ENCODE peak calls at places on chromosomes 7 and 10, in six cellular contexts. One of them, this sample, is unnamed.

GRCh38 chr7:55572378-55573233 is at the start of gene VOPP1:
- DNase-seq in AG04450: no peak
- DNase-seq in hepatocyte: peak
- DNase-seq in Panc1: no peak
- DNase-seq in astrocyte: peak
- DNase-seq in fibroblast of lung: peak
- DNase-seq in this sample: peak

GRCh38 chr7:5666361-5666760 is 115.1 kb downstream of the RNF216 start:
- DNase-seq in AG04450: no peak
- DNase-seq in hepatocyte: no peak
- DNase-seq in Panc1: no peak
- DNase-seq in astrocyte: no peak
- DNase-seq in fibroblast of lung: no peak
- DNase-seq in this sample: no peak

GRCh38 chr10:72107325-72108003 is 19.1 kb upstream of the SPOCK2 start:
- DNase-seq in AG04450: no peak
- DNase-seq in hepatocyte: no peak
- DNase-seq in Panc1: no peak
- DNase-seq in astrocyte: no peak
- DNase-seq in fibroblast of lung: peak
- DNase-seq in this sample: no peak

GRCh38 chr7:22256702-22257101 is 100.3 kb downstream of the RAPGEF5 start:
- DNase-seq in AG04450: no peak
- DNase-seq in hepatocyte: no peak
- DNase-seq in Panc1: no peak
- DNase-seq in astrocyte: no peak
- DNase-seq in fibroblast of lung: no peak
- DNase-seq in this sample: no peak

GRCh38 chr10:44143556-44143955 is 241.3 kb downstream of the CXCL12 start:
- DNase-seq in AG04450: no peak
- DNase-seq in hepatocyte: no peak
- DNase-seq in Panc1: no peak
- DNase-seq in astrocyte: no peak
- DNase-seq in fibroblast of lung: peak
- DNase-seq in this sample: no peak

GRCh38 chr10:26437637-26438461 is at the start of gene APBB1IP:
- DNase-seq in AG04450: no peak
- DNase-seq in hepatocyte: peak
- DNase-seq in Panc1: no peak
- DNase-seq in astrocyte: no peak
- DNase-seq in fibroblast of lung: peak
- DNase-seq in this sample: peak

GRCh38 chr10:31921031-31921430 is 7.6 kb downstream of the ARHGAP12 start:
- DNase-seq in AG04450: no peak
- DNase-seq in hepatocyte: no peak
- DNase-seq in Panc1: no peak
- DNase-seq in astrocyte: no peak
- DNase-seq in fibroblast of lung: no peak
- DNase-seq in this sample: no peak

GRCh38 chr7:156478486-156478885 is 162.1 kb upstream of the RNF32 start:
- DNase-seq in AG04450: no peak
- DNase-seq in hepatocyte: no peak
- DNase-seq in Panc1: no peak
- DNase-seq in astrocyte: no peak
- DNase-seq in fibroblast of lung: no peak
- DNase-seq in this sample: no peak

GRCh38 chr10:62819521-62819920 is 3.4 kb upstream of the EGR2 start:
- DNase-seq in AG04450: no peak
- DNase-seq in hepatocyte: peak
- DNase-seq in Panc1: no peak
- DNase-seq in astrocyte: peak
- DNase-seq in fibroblast of lung: peak
- DNase-seq in this sample: no peak

GRCh38 chr7:144384555-144385245 is 18.8 kb downstream of the NOBOX start:
- DNase-seq in AG04450: no peak
- DNase-seq in hepatocyte: peak
- DNase-seq in Panc1: no peak
- DNase-seq in astrocyte: peak
- DNase-seq in fibroblast of lung: peak
- DNase-seq in this sample: no peak

GRCh38 chr10:127889605-127890195 is 3.0 kb downstream of the CLRN3 start:
- DNase-seq in AG04450: no peak
- DNase-seq in hepatocyte: no peak
- DNase-seq in Panc1: no peak
- DNase-seq in astrocyte: peak
- DNase-seq in fibroblast of lung: peak
- DNase-seq in this sample: no peak

GRCh38 chr7:12229046-12229445 is 18.0 kb downstream of the TMEM106B start:
- DNase-seq in AG04450: no peak
- DNase-seq in hepatocyte: no peak
- DNase-seq in Panc1: no peak
- DNase-seq in astrocyte: peak
- DNase-seq in fibroblast of lung: peak
- DNase-seq in this sample: no peak

GRCh38 chr7:128790297-128791037 is 1.3 kb upstream of the CCDC136 start:
- DNase-seq in AG04450: no peak
- DNase-seq in hepatocyte: no peak
- DNase-seq in Panc1: no peak
- DNase-seq in astrocyte: no peak
- DNase-seq in fibroblast of lung: no peak
- DNase-seq in this sample: no peak

GRCh38 chr7:128793184-128793552 is 1.4 kb downstream of the CCDC136 start:
- DNase-seq in AG04450: no peak
- DNase-seq in hepatocyte: no peak
- DNase-seq in Panc1: no peak
- DNase-seq in astrocyte: no peak
- DNase-seq in fibroblast of lung: no peak
- DNase-seq in this sample: no peak

GRCh38 chr7:128791121-128791967 is 424 bp upstream of the CCDC136 start:
- DNase-seq in AG04450: no peak
- DNase-seq in hepatocyte: peak
- DNase-seq in Panc1: no peak
- DNase-seq in astrocyte: no peak
- DNase-seq in fibroblast of lung: peak
- DNase-seq in this sample: peak

GRCh38 chr7:128792471-128793183 is 859 bp downstream of the CCDC136 start:
- DNase-seq in AG04450: no peak
- DNase-seq in hepatocyte: no peak
- DNase-seq in Panc1: no peak
- DNase-seq in astrocyte: no peak
- DNase-seq in fibroblast of lung: no peak
- DNase-seq in this sample: no peak

GRCh38 chr7:128791968-128792319 is at the start of gene CCDC136:
- DNase-seq in AG04450: no peak
- DNase-seq in hepatocyte: peak
- DNase-seq in Panc1: no peak
- DNase-seq in astrocyte: no peak
- DNase-seq in fibroblast of lung: peak
- DNase-seq in this sample: no peak
- TF ChIP-seq CTCF in AG04450: no peak
- TF ChIP-seq CTCF in hepatocyte: no peak
- TF ChIP-seq CTCF in Panc1: no peak
- TF ChIP-seq CTCF in astrocyte: no peak
- TF ChIP-seq CTCF in fibroblast of lung: no peak
- TF ChIP-seq CTCF in this sample: no peak

DNA sequence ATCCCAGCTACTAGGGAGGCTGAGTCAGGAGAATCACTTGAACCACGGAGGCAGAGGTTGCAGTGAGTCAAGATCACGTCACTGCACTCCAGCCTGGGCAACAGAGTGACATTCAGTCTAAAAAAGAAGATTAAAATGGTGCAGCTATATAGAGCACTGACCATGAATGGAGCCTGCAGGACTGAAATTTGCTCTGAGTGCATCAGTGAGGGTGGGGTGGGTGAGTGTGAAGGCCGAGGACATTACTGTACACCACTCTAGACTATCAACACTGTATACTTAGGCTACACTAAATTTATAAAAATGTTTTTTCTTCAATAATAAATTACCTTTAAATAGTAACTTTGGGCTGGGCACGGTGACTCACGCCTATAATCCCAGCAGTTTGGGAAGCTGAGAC is 294.7 kb downstream of the PTPRN2 start:
- DNase-seq in AG04450: no peak
- DNase-seq in hepatocyte: no peak
- DNase-seq in Panc1: no peak
- DNase-seq in astrocyte: no peak
- DNase-seq in fibroblast of lung: no peak
- DNase-seq in this sample: no peak
- H3K27ac ChIP-seq in AG04450: no peak
- H3K27ac ChIP-seq in hepatocyte: no peak
- H3K27ac ChIP-seq in Panc1: no peak
- H3K27ac ChIP-seq in astrocyte: no peak
- H3K27ac ChIP-seq in fibroblast of lung: no peak
- H3K27ac ChIP-seq in this sample: no peak

GRCh38 chr7:101319401-101319800 is 2.2 kb downstream of the IFT22 start:
- DNase-seq in AG04450: no peak
- DNase-seq in hepatocyte: no peak
- DNase-seq in Panc1: no peak
- DNase-seq in astrocyte: no peak
- DNase-seq in fibroblast of lung: no peak
- DNase-seq in this sample: no peak

GRCh38 chr7:101321491-101322401 is at the start of gene IFT22:
- DNase-seq in AG04450: peak
- DNase-seq in hepatocyte: peak
- DNase-seq in Panc1: peak
- DNase-seq in astrocyte: peak
- DNase-seq in fibroblast of lung: peak
- DNase-seq in this sample: peak
- TF ChIP-seq CTCF in AG04450: peak
- TF ChIP-seq CTCF in hepatocyte: peak
- TF ChIP-seq CTCF in Panc1: no peak
- TF ChIP-seq CTCF in astrocyte: peak
- TF ChIP-seq CTCF in fibroblast of lung: peak
- TF ChIP-seq CTCF in this sample: no peak

GRCh38 chr10:124161212-124162000 is 68.0 kb upstream of the CHST15 start:
- DNase-seq in AG04450: no peak
- DNase-seq in hepatocyte: no peak
- DNase-seq in Panc1: no peak
- DNase-seq in astrocyte: no peak
- DNase-seq in fibroblast of lung: no peak
- DNase-seq in this sample: no peak

GRCh38 chr10:124162136-124162535 is 68.7 kb upstream of the CHST15 start:
- DNase-seq in AG04450: no peak
- DNase-seq in hepatocyte: no peak
- DNase-seq in Panc1: no peak
- DNase-seq in astrocyte: no peak
- DNase-seq in fibroblast of lung: no peak
- DNase-seq in this sample: no peak

GRCh38 chr10:124165311-124165710 is 71.9 kb upstream of the CHST15 start:
- DNase-seq in AG04450: no peak
- DNase-seq in hepatocyte: no peak
- DNase-seq in Panc1: no peak
- DNase-seq in astrocyte: no peak
- DNase-seq in fibroblast of lung: no peak
- DNase-seq in this sample: no peak

GRCh38 chr10:124164252-124164651 is 70.9 kb upstream of the CHST15 start:
- DNase-seq in AG04450: no peak
- DNase-seq in hepatocyte: no peak
- DNase-seq in Panc1: no peak
- DNase-seq in astrocyte: peak
- DNase-seq in fibroblast of lung: peak
- DNase-seq in this sample: no peak

DNA sequence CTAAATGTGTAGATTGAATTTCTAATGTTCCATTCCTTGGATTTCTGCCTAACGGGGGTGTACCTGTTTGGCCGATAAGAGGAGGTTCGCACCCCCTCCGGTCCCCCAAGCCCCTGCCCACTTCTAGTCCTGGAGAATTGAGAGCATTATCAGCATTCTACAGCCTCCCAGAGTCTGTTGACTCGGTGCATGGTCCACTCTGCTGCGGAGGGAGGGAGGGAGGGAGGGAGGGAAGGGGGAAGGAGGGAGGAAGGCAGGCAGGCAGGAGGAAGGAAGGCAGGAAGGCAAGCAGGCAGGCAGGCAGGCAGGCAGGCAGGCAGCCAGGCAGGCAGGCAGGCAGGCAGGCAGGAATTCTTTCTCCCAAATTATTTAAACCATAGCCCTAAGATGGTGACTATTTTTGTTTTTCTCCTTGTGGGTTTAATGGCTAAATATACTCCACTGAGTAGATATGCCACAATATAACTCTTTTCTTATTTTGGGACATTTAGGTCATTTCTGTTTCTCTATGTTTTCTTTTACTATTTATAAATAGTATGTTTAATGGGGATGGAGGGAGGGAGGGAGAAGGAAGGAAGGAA is 69.5 kb upstream of the CHST15 start:
- DNase-seq in AG04450: no peak
- DNase-seq in hepatocyte: no peak
- DNase-seq in Panc1: no peak
- DNase-seq in astrocyte: no peak
- DNase-seq in fibroblast of lung: no peak
- DNase-seq in this sample: no peak
- H3K27ac ChIP-seq in AG04450: no peak
- H3K27ac ChIP-seq in hepatocyte: no peak
- H3K27ac ChIP-seq in Panc1: no peak
- H3K27ac ChIP-seq in astrocyte: no peak
- H3K27ac ChIP-seq in fibroblast of lung: no peak
- H3K27ac ChIP-seq in this sample: no peak

This sample was measured in CD4-positive, alpha-beta T cell.